ENCODE peak calls at places on chromosomes 1 and 21, in seven cellular contexts. X, H, Z, E, Y, B and A are unnamed samples.

GRCh38 chr1:33985656-33986055 is 121.8 kb downstream of the HMGB4 start:
- DNase-seq in H (peak), E (peak), X (no peak), Y (peak), B (no peak), Z (no peak), A (no peak)

GRCh38 chr1:183480971-183481431 is 8.7 kb downstream of the SMG7 start:
- DNase-seq in Y (no peak), H (no peak), B (no peak), X (no peak), E (no peak), Z (no peak), A (no peak)

GRCh38 chr1:234777850-234778214 is 167.9 kb upstream of the IRF2BP2 start:
- DNase-seq in E (no peak), X (no peak), Z (no peak), B (no peak), H (no peak), Y (no peak), A (no peak)

GRCh38 chr21:39175154-39175553 is 8.1 kb downstream of the PSMG1 start:
- DNase-seq in H (no peak), Y (no peak), Z (no peak), B (no peak), E (no peak), X (no peak), A (no peak)

GRCh38 chr1:193584840-193585239 is 398.4 kb upstream of the B3GALT2 start:
- DNase-seq in E (no peak), Z (no peak), X (no peak), H (no peak), B (no peak), Y (no peak), A (no peak)

GRCh38 chr21:41957991-41958766 is 4.4 kb upstream of the C2CD2 start:
- DNase-seq in X (peak), H (peak), Y (peak), Z (peak), B (peak), E (peak), A (no peak)

GRCh38 chr21:42056468-42056867 is 14.6 kb upstream of the UMODL1 start:
- DNase-seq in Z (no peak), X (no peak), E (peak), H (no peak), Y (no peak), B (no peak), A (no peak)

GRCh38 chr1:183032122-183032921 is 9.1 kb downstream of the LAMC1 start:
- DNase-seq in H (no peak), Y (peak), Z (no peak), X (no peak), B (no peak), E (no peak), A (no peak)

GRCh38 chr1:58441699-58442098 is 104.8 kb downstream of the OMA1 start:
- DNase-seq in Y (no peak), B (no peak), H (no peak), E (no peak), Z (no peak), X (no peak), A (no peak)

GRCh38 chr1:29236993-29237905 is 927 bp downstream of the PTPRU start:
- DNase-seq in Z (peak), Y (peak), B (peak), E (peak), X (no peak), H (peak), A (peak)

GRCh38 chr1:11414921-11415538 is 63.9 kb upstream of the DISP3 start:
- DNase-seq in X (peak), Z (no peak), B (no peak), H (no peak), Y (no peak), E (no peak), A (peak)
- H3K4me3 ChIP-seq in X (no peak), Z (no peak), B (no peak), H (no peak), Y (no peak), E (no peak), A (no peak)

GRCh38 chr1:202348509-202349262 is at the start of gene PPP1R12B:
- DNase-seq in Z (peak), X (peak), H (peak), B (peak), Y (peak), E (peak), A (peak)
- TF ChIP-seq POLR2A in Z (no peak), X (peak), H (no peak), B (peak), Y (peak), E (peak), A (peak)

GRCh38 chr1:53111073-53111556 is 31.3 kb downstream of the SLC1A7 start:
- DNase-seq in B (no peak), Z (no peak), E (peak), X (peak), Y (peak), H (no peak), A (no peak)
- TF ChIP-seq CTCF in B (no peak), Z (no peak), E (no peak), X (no peak), Y (peak), H (no peak), A (no peak)

DNA sequence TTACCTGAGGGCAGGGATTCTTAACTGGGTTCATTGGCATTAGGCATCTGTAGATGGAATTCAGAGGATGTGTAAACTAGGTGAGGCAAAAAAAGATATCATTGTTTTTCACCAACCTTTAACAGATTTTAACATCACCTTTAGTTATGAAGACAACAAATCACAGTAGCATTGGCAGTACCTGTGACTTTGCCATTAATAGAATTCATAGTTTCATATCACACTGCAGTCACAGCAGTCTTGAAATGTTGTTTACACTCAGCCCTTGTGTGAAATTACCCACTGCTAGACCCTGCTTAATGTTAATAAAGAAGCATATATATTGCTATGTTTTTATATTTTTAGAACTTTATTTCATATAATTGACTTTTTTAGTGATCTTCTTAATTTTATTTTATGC is 1.7 kb upstream of the INAVA start:
- DNase-seq in Y (no peak), H (no peak), E (no peak), B (no peak), X (no peak), Z (no peak), A (no peak)
- H3K4me3 ChIP-seq in Y (peak), H (no peak), E (no peak), B (no peak), X (no peak), Z (no peak), A (no peak)

GRCh38 chr21:45299026-45299863 is 11.6 kb upstream of the POFUT2 start:
- DNase-seq in Z (peak), E (no peak), Y (no peak), H (no peak), X (peak), B (peak), A (peak)
- TF ChIP-seq POLR2A in Z (no peak), E (no peak), Y (no peak), H (no peak), X (no peak), B (no peak), A (no peak)

DNA sequence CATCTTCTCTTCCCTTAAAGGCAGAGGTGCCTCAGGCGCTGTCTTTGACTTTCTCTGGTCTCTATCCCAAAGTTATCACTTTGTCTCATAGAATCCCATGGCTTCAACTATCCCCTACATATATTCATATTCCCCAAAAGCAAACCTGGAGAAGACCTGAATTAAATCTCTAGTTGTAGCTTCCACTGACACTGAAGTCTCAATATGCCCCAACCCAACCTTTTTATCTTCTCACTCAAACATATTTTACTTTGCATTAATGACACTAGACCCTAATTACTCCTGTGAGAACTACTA is 354.5 kb upstream of the DUSP10 start:
- DNase-seq in X (no peak), E (no peak), H (no peak), Y (no peak), Z (no peak), B (no peak), A (no peak)
- TF ChIP-seq CTCF in X (no peak), E (no peak), H (peak), Y (no peak), Z (no peak), B (no peak), A (no peak)

DNA sequence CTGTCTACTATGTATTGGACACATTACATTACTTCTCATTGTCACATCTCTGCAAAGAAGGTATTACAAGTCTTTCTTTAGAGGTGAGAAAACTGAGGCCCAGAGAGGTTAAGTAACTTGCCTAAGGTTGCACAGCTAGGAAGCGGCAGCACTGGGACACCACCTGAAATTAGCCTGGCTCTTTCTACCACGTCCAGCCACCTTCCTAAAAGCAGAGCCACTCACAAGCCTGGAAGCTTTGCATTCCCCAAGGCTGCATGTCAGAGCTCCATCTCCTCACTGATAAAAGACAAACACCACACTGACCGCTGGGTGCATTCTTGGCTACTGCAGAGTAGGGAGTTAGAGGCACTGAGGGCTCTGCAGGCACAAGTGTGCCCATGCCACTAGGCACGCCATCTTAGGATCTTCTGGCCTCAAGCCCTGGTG is 2.4 kb downstream of the CD247 start:
- DNase-seq in H (no peak), E (no peak), Z (no peak), Y (no peak), B (no peak), X (no peak), A (no peak)
- H3K4me3 ChIP-seq in H (no peak), E (no peak), Z (no peak), Y (no peak), B (no peak), X (no peak), A (peak)

GRCh38 chr1:24705260-24706073 is 39.8 kb upstream of the CLIC4 start:
- DNase-seq in Y (peak), E (peak), X (peak), Z (peak), H (peak), B (peak), A (no peak)
- TF ChIP-seq POLR2A in Y (peak), E (no peak), X (peak), Z (no peak), H (no peak), B (no peak), A (no peak)